ENCODE peak calls at places on chromosomes 7 and 10, in eight cellular contexts. K is body of pancreas, A is AG09309, N is pancreas, H is brain microvascular endothelial cell, X is dorsolateral prefrontal cortex, C is NB4, T is fibroblast of pulmonary artery. U is an unnamed sample.

GRCh38 chr10:79084012-79084971 is 15.5 kb downstream of the ZMIZ1 start:
- DNase-seq in K (peak), A (peak), N (peak), H (peak), X (no peak), C (peak), T (peak), U (no peak)

GRCh38 chr10:116783011-116783655 is 40.8 kb upstream of the HSPA12A start:
- DNase-seq in K (no peak), A (no peak), N (no peak), H (no peak), X (no peak), C (no peak), T (peak), U (no peak)

GRCh38 chr7:41878331-41879112 is 175.6 kb upstream of the INHBA start:
- DNase-seq in K (no peak), A (no peak), N (no peak), H (no peak), X (no peak), C (no peak), T (peak), U (no peak)

GRCh38 chr10:114437456-114438292 is 33.4 kb upstream of the AFAP1L2 start:
- DNase-seq in K (no peak), A (no peak), N (no peak), H (no peak), X (no peak), C (peak), T (peak), U (no peak)

GRCh38 chr10:43255644-43256431 is 11.0 kb downstream of the RASGEF1A start:
- DNase-seq in K (peak), A (no peak), N (no peak), H (no peak), X (no peak), C (peak), T (peak), U (no peak)

GRCh38 chr10:12479437-12479844 is 130.1 kb downstream of the CAMK1D start:
- DNase-seq in K (no peak), A (no peak), N (no peak), H (no peak), X (no peak), C (no peak), T (no peak), U (no peak)

GRCh38 chr10:116536810-116537209 is 8.9 kb upstream of the PNLIP start:
- DNase-seq in K (no peak), A (no peak), N (no peak), H (no peak), X (no peak), C (no peak), T (no peak), U (no peak)

GRCh38 chr10:47286116-47286505 is 13.9 kb upstream of the GDF10 start:
- DNase-seq in K (no peak), A (no peak), N (no peak), H (no peak), X (no peak), C (no peak), T (no peak), U (no peak)

GRCh38 chr10:30583778-30584415 is 45.7 kb downstream of the LYZL2 start:
- DNase-seq in K (peak), A (peak), N (peak), H (peak), X (no peak), C (peak), T (peak), U (no peak)

DNA sequence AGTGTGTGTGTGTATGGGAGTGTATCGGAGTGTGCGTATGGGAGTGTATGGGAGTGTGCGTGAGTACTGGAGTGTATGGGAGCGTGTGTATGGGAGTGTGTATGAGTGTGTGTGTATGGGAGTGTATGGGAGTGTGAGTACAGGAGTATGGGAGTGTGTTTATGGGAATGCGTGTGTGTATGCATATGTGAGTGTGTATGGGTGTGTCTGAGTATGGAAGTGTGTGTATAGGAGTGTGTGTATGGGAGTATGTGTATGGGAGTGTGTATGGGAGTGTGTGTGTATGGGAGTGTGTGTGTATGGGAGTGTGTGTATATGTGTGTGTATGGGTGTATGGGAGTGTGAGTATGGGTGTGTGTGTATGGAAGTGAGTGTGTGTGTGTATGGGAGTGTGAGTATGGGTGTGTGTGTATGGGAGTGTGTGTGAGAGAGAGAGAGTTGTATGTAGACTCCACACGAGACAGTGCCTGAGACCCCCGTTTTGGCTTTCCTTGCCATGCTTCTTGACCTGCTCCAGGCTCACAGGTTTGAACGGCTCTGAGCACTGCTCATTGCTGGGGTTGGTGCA is 49.8 kb downstream of the COL17A1 start:
- DNase-seq in K (no peak), A (no peak), N (no peak), H (no peak), X (no peak), C (no peak), T (no peak), U (no peak)
- H3K4me3 ChIP-seq in K (no peak), A (no peak), N (no peak), H (no peak), X (no peak), C (no peak), T (no peak), U (no peak)

GRCh38 chr7:52071744-52072143 is 755.1 kb upstream of the COBL start:
- DNase-seq in K (no peak), A (no peak), N (no peak), H (no peak), X (no peak), C (no peak), T (no peak), U (no peak)
- TF ChIP-seq CTCF in K (no peak), A (no peak), N (no peak), H (no peak), X (no peak), C (no peak), T (no peak), U (no peak)

GRCh38 chr10:46286991-46287693 is at the start of gene ANTXRL:
- DNase-seq in K (no peak), A (no peak), N (peak), H (no peak), X (no peak), C (no peak), T (no peak), U (no peak)

GRCh38 chr10:46285300-46285699 is 1.5 kb upstream of the ANTXRL start:
- DNase-seq in K (no peak), A (no peak), N (no peak), H (no peak), X (no peak), C (no peak), T (no peak), U (no peak)

GRCh38 chr10:46284286-46285229 is 2.2 kb upstream of the ANTXRL start:
- DNase-seq in K (peak), A (no peak), N (peak), H (peak), X (peak), C (peak), T (peak), U (no peak)

GRCh38 chr10:46287846-46288480 is 1.2 kb downstream of the ANTXRL start:
- DNase-seq in K (no peak), A (no peak), N (peak), H (no peak), X (no peak), C (peak), T (no peak), U (no peak)

GRCh38 chr10:46285966-46286620 is 704 bp upstream of the ANTXRL start:
- DNase-seq in K (no peak), A (no peak), N (no peak), H (no peak), X (no peak), C (no peak), T (no peak), U (no peak)
- H3K4me3 ChIP-seq in K (no peak), A (no peak), N (no peak), H (no peak), X (no peak), C (no peak), T (no peak), U (no peak)

GRCh38 chr10:72243822-72244437 is 27.9 kb upstream of the ASCC1 start:
- DNase-seq in K (peak), A (peak), N (no peak), H (peak), X (no peak), C (no peak), T (peak), U (peak)
- TF ChIP-seq CTCF in K (no peak), A (peak), N (no peak), H (peak), X (peak), C (no peak), T (peak), U (peak)

DNA sequence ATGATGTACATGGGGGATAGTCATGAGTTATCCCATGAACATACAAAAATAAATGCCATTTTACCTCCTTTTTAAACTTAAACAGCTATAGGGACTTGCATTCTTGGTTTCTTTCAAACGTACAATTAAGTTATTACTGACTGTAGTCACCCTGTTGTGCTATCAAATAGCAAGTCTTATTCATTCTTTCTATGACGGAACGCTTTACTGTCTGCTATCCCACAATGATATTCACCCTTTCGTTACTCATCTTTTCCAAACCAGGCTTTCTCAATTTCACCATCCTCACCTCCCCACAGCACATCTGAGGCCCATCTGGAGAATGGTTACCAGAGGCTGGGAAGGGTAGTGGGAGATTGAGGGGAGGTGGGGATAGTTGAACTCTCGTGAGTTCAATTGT is 218.8 kb downstream of the PHF14 start:
- DNase-seq in K (no peak), A (peak), N (no peak), H (peak), X (no peak), C (no peak), T (peak), U (peak)
- H3K4me3 ChIP-seq in K (no peak), A (peak), N (no peak), H (peak), X (no peak), C (no peak), T (peak), U (peak)

GRCh38 chr7:143504937-143505297 is 27.2 kb downstream of the TAS2R41 start:
- DNase-seq in K (no peak), A (no peak), N (no peak), H (no peak), X (no peak), C (peak), T (peak), U (no peak)
- TF ChIP-seq CTCF in K (no peak), A (no peak), N (no peak), H (no peak), X (no peak), C (no peak), T (peak), U (no peak)

DNA sequence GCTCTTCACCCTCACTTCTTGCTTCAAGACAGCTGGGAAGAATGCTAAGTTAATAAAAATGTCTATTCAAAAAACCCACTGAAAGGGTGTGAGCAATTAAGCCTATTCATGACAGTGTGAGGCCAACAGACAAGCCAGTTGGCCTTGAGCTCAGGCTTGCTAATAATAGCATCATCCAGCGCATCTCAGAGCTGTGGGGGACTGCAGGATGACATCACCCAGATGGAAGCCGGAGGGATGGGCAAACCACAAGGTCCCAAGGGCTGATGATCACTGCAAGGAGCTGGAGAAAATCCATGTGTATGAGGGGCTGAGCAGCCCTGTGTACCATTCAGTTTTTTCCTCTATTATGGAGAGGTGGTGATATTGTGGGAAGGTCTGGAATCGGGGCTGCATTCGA is 770.4 kb downstream of the TNS3 start:
- DNase-seq in K (peak), A (peak), N (no peak), H (peak), X (no peak), C (no peak), T (peak), U (peak)
- H3K4me3 ChIP-seq in K (no peak), A (no peak), N (no peak), H (no peak), X (no peak), C (no peak), T (no peak), U (no peak)

DNA sequence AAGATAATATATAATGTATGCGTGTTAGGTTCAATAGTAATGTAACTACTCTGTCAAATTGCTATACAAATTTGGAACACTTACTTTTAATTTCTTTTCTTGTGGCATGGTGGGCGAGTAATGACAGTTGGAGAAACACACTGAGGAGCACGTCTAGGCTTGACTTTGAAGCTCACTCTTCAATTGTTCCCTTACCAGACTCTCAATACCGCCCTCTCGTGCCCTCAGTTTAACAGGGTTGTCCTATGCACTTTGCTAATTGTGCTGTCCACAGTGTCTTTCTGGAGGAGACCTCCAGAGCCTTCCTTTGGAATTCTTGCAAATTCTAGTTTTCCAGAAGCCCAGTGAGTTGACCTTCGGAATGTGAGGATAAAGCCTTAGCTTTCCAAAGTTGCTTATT is 107.2 kb upstream of the RELN start:
- DNase-seq in K (no peak), A (no peak), N (no peak), H (peak), X (no peak), C (peak), T (peak), U (no peak)
- TF ChIP-seq CTCF in K (no peak), A (peak), N (no peak), H (peak), X (no peak), C (peak), T (peak), U (peak)